ENCODE peak calls at places on chromosomes 1 and 21, in six cellular contexts. P is stomach, G is IMR-90, Q is ovary, Y is transverse colon, C is heart right ventricle. U is an unnamed sample.

GRCh38 chr1:14265515-14265914 is 333.0 kb upstream of the KAZN start:
- DNase-seq in P (no peak), G (no peak), Q (no peak), Y (no peak), C (no peak), U (no peak)

GRCh38 chr1:240055978-240056772 is 35.5 kb upstream of the FMN2 start:
- DNase-seq in P (no peak), G (no peak), Q (no peak), Y (no peak), C (no peak), U (no peak)

GRCh38 chr1:228141871-228142615 is 2.0 kb downstream of the GUK1 start:
- DNase-seq in P (peak), G (peak), Q (peak), Y (no peak), C (no peak), U (no peak)

GRCh38 chr1:176206006-176206960 is 803 bp downstream of the COP1 start:
- DNase-seq in P (peak), G (peak), Q (no peak), Y (peak), C (peak), U (peak)

GRCh38 chr1:100036718-100037664 is 67.2 kb downstream of the SLC35A3 start:
- DNase-seq in P (no peak), G (peak), Q (no peak), Y (peak), C (no peak), U (no peak)

GRCh38 chr1:212774584-212774983 is 17.0 kb downstream of the NSL1 start:
- DNase-seq in P (no peak), G (peak), Q (no peak), Y (no peak), C (no peak), U (no peak)

GRCh38 chr1:155175927-155176371 is 2.3 kb downstream of the TRIM46 start:
- DNase-seq in P (peak), G (no peak), Q (peak), Y (peak), C (no peak), U (no peak)

GRCh38 chr1:231557898-231558710 is 29.6 kb downstream of the TSNAX start:
- DNase-seq in P (no peak), G (peak), Q (no peak), Y (no peak), C (peak), U (no peak)

GRCh38 chr1:90731382-90732050 is 14.4 kb upstream of the BARHL2 start:
- DNase-seq in P (no peak), G (no peak), Q (no peak), Y (no peak), C (no peak), U (no peak)

GRCh38 chr1:182126272-182126800 is 64.8 kb upstream of the ZNF648 start:
- DNase-seq in P (peak), G (no peak), Q (no peak), Y (no peak), C (no peak), U (no peak)

GRCh38 chr1:31152181-31152768 is 86.8 kb upstream of the PUM1 start:
- DNase-seq in P (no peak), G (peak), Q (no peak), Y (no peak), C (no peak), U (no peak)

GRCh38 chr1:21366288-21366687 is 73.6 kb upstream of the NBPF3 start:
- DNase-seq in P (no peak), G (no peak), Q (no peak), Y (no peak), C (no peak), U (no peak)

GRCh38 chr1:7398982-7399381 is 372.1 kb upstream of the VAMP3 start:
- DNase-seq in P (no peak), G (peak), Q (no peak), Y (no peak), C (no peak), U (peak)

GRCh38 chr1:25128168-25128621 is 104.1 kb downstream of the SYF2 start:
- DNase-seq in P (no peak), G (no peak), Q (no peak), Y (no peak), C (no peak), U (no peak)

GRCh38 chr1:212470059-212470458 is 37.3 kb downstream of the NENF start:
- DNase-seq in P (peak), G (peak), Q (peak), Y (peak), C (peak), U (peak)

GRCh38 chr1:119141020-119141424 is 569 bp upstream of the WARS2 start:
- DNase-seq in P (no peak), G (no peak), Q (peak), Y (peak), C (peak), U (peak)

GRCh38 chr21:42758721-42759593 is 105.5 kb downstream of the PDE9A start:
- DNase-seq in P (no peak), G (no peak), Q (no peak), Y (no peak), C (no peak), U (no peak)

GRCh38 chr21:42760361-42760970 is 107.0 kb downstream of the PDE9A start:
- DNase-seq in P (no peak), G (no peak), Q (no peak), Y (no peak), C (no peak), U (no peak)

GRCh38 chr21:42759594-42759927 is 106.1 kb downstream of the PDE9A start:
- DNase-seq in P (no peak), G (no peak), Q (no peak), Y (no peak), C (no peak), U (no peak)

GRCh38 chr21:42761776-42762335 is 108.4 kb downstream of the PDE9A start:
- DNase-seq in P (no peak), G (no peak), Q (no peak), Y (no peak), C (no peak), U (no peak)

DNA sequence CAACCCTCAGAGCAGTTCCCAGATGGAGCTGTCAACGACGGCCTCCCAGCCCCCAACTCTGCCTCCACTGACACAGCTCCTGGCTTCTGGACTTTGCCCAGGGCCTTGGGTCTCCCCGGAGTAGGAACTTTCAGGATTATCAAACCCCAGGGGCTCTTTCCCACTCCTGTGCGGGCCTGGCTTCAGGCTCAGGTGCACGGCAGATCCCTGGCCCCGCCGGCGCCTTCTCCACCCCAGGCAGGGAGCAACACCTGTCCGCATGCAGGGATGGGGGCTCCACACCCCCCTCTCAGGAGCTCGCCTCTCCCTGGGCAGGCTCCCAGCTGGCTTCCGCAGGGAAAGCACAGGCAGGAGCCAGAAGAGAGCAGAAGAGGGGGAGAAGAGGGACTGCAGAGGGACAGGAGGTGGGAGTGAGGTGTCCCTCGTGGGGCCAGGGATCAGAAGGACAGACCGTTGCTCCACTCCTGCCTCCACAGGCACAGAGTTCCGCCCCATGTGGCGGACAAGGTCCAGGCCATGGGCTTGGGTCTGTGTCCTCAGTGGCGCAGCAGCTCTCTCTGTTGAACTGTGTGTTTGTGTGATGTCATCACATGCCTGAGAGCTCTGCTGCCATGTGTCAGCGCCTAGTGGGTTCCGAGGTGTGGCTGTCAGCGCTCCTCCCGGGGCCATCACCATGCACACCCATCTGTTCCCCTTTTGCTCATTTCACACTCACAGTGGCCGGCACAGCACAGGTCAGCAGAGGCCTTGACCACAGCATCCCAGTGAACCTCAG is 107.7 kb downstream of the PDE9A start:
- DNase-seq in P (no peak), G (no peak), Q (no peak), Y (no peak), C (no peak), U (no peak)
- TF ChIP-seq CTCF in P (no peak), G (no peak), Q (no peak), Y (no peak), C (no peak), U (no peak)

DNA sequence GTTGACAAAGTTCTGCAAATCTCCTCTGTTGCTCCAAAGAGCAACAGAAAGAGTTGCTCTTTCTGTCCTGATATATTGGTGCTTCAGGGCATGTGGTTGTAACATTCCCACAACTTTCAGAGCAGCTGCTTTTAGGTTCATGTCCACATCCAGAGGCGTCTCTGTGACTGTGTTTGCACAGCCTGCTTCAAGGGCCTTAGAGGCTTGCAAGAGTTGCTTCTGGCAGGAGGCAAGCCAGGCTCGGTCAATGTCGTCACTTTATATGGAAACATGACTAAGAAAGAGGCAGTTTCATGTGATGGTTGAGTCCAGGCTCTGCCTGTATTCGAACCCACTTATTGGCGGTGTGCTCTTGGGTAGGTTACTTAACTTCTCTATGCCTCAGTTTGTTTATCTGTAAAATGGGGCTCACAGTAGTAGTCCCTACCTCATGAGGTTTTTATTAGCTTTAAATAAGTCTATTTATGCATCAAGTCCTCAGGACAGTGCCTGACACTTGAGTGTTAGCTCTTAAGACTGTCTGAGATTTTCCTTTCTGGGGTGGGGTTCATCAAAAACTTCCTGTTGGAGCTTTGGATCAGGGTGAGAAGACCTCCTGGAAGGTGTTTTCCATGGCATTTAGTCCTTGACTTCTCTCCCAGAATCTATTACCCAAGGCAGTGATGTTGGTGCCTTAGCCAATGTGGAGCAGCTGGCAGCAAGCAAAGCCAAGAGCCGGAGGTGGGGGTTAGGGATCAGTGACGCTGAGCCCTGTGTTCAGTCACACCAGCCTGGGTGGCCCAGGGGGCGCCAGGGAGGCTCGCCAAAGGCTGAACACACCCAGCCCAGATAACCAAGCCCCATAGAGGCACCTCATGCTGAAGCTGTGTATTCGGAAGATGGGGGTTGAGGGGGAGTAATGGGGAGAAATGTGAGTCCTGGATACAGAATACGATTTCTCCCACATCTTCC is 18.9 kb downstream of the LHX4 start:
- DNase-seq in P (no peak), G (no peak), Q (no peak), Y (no peak), C (no peak), U (no peak)
- TF ChIP-seq CTCF in P (no peak), G (no peak), Q (no peak), Y (no peak), C (no peak), U (no peak)

DNA sequence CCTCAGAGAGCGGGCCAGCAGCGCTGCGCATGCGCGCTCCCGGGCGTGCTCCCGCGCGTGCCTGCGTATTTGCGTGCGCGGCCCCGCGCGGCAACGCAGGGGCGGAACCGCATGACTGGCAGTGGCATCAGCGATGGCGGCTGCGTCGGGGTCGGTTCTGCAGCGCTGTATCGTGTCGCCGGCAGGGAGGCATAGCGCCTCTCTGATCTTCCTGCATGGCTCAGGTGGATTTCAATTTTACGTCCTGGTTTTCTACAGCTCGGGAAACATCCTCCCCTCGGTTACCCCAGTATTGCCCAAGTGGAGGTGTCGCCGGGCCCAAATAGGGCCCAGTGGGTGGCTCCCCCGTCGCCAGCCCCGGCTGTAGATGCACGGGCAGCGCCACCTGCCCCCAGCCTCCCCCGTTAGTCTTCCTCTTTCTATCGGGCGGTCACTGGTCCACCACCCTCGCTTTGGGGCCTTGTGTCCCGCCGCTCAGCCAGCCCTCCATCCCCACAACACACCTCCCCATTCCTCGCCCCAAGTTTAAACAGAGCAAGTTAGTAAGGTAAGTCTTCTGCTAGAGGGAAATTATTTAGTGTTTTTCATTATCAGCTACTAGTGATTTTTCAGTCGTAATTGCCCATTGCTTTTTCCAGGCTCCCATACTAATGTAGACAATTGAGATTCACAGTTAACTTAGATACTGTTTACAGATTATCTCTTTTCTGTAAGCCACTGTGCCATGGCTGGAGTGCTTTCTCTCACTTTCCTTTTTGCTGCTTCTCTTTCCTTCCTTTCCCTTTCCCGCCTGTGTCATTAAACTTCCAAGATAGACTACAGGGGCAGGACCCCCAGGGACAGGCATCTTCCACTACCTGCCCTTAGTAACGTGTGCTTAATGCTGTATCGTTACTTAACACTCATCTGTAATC is at the start of gene LYPLAL1:
- DNase-seq in P (peak), G (peak), Q (peak), Y (peak), C (peak), U (peak)
- TF ChIP-seq CTCF in P (no peak), G (no peak), Q (no peak), Y (no peak), C (peak), U (no peak)

GRCh38 chr1:237120683-237121082 is 78.7 kb downstream of the RYR2 start:
- DNase-seq in P (no peak), G (no peak), Q (no peak), Y (no peak), C (no peak), U (no peak)

GRCh38 chr1:237126180-237126579 is 84.2 kb downstream of the RYR2 start:
- DNase-seq in P (no peak), G (no peak), Q (no peak), Y (no peak), C (no peak), U (no peak)

GRCh38 chr1:237119091-237119490 is 77.1 kb downstream of the RYR2 start:
- DNase-seq in P (no peak), G (no peak), Q (no peak), Y (no peak), C (no peak), U (no peak)

DNA sequence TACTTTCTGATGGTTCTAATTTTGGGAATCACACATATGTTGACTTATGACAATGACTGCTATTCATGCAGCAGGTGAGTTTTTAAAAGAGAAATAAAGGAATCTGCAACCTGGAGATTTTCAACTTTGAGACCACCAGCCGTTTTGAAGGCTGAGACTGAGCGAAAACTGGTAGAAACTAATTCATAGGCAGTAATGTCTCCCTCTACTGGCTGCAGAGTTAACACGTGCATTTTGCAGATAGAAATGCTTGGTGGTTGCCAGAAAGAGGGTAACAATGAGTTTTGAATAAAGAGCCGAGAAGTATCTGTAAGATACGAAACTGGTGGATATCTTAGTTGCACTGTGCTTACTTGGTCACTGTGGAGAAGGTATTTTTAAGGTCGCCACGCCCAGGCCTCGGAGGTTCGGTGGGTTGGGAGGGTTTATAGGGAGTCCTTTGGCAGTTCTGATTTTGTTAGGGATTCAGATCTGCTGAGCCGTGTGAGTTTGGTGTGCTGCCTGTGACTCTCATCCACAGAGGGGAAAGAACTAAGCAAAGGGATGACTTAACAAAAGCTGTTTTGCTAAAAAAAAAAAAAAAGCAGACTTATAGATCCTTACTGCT is 83.0 kb downstream of the RYR2 start:
- DNase-seq in P (no peak), G (no peak), Q (no peak), Y (no peak), C (no peak), U (no peak)
- TF ChIP-seq CTCF in P (no peak), G (no peak), Q (no peak), Y (peak), C (peak), U (no peak)

GRCh38 chr1:96075704-96076455 is 645.7 kb upstream of the PTBP2 start:
- DNase-seq in P (no peak), G (no peak), Q (no peak), Y (no peak), C (no peak), U (no peak)

GRCh38 chr1:96076589-96076988 is 645.0 kb upstream of the PTBP2 start:
- DNase-seq in P (no peak), G (no peak), Q (no peak), Y (no peak), C (no peak), U (no peak)

GRCh38 chr1:96080925-96081324 is 640.7 kb upstream of the PTBP2 start:
- DNase-seq in P (no peak), G (peak), Q (no peak), Y (no peak), C (no peak), U (no peak)
- TF ChIP-seq CTCF in P (no peak), G (peak), Q (no peak), Y (no peak), C (no peak), U (no peak)

DNA sequence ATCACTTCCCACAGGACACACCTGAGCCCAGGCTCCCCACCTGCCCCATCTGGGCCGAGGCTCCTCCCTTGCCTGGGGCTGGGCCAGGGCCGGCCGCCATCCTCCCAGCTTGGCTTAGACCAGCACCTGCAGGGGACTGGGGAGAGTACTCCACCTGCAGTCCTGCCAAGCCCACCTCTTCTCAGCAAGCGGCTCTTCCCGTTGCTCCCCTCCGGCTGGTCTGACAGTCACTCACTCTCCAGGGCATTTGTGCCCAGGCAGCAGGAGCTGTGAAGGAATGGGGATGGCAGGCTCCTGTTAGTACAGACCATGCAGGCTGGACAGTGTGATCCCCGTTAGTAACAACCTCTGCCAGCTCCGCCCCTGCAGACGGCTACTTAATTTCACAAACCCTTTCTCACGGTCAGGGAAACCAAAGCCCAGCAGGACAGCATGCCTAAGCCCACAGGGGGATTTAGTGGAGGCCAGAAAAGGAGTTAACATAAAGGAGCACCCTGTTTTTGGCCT is at the start of gene FYB2:
- DNase-seq in P (peak), G (no peak), Q (no peak), Y (peak), C (no peak), U (no peak)
- TF ChIP-seq CTCF in P (no peak), G (no peak), Q (no peak), Y (no peak), C (no peak), U (no peak)

GRCh38 chr1:53172751-53173498 is 23.7 kb upstream of the CPT2 start:
- DNase-seq in P (no peak), G (no peak), Q (no peak), Y (peak), C (no peak), U (no peak)
- TF ChIP-seq CTCF in P (no peak), G (peak), Q (no peak), Y (no peak), C (peak), U (no peak)

GRCh38 chr1:102435483-102435882 is 438.8 kb upstream of the OLFM3 start:
- DNase-seq in P (no peak), G (no peak), Q (no peak), Y (no peak), C (no peak), U (no peak)

GRCh38 chr1:102431253-102431652 is 434.5 kb upstream of the OLFM3 start:
- DNase-seq in P (no peak), G (no peak), Q (no peak), Y (no peak), C (no peak), U (no peak)

DNA sequence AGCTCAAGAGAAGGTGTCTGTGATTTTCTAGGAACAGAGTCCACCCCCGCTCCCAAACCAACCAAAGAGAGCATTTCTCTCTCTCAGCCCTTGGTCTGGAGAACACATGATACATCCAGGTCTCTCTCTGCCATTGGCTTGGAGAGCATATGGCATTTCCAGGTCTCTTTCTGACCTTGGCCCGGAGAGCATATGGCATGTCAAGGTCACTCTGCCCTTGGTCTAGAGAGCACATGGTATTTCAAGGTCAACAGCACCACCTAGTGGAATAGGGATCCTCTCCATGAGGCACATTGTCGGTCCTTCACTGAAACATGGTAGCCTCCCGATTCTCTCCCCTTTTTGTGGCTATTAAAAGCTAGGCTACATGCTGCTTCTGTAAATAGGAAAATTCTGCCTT is 437.7 kb upstream of the OLFM3 start:
- DNase-seq in P (no peak), G (no peak), Q (no peak), Y (no peak), C (no peak), U (no peak)
- TF ChIP-seq CTCF in P (no peak), G (no peak), Q (no peak), Y (no peak), C (no peak), U (no peak)

U was measured in lung.